ENCODE peak calls at places on chromosomes 6 and 20, in ten cellular contexts. Q is AG04450, I is IMR-90, W is kidney, Z is mucosa of descending colon, K is brain microvascular endothelial cell, C is Calu3, N is PC-3, F is stomach, E is GM12865. D is an unnamed sample.

GRCh38 chr6:17831135-17831534 is 124.4 kb upstream of the NUP153 start:
- DNase-seq in Q (no peak), Z (no peak), W (no peak), I (peak; percentile 83), C (no peak), E (no peak), K (peak; percentile 64), F (no peak), N (peak; percentile 75), D (no peak)

GRCh38 chr6:40439401-40439800 is 147.8 kb downstream of the LRFN2 start:
- DNase-seq in K (no peak), Z (no peak), N (no peak), E (no peak), C (no peak), W (no peak), I (no peak), F (no peak), Q (no peak), D (no peak)

GRCh38 chr20:62780204-62780603 is 16.1 kb upstream of the MRGBP start:
- DNase-seq in K (no peak), Z (no peak), E (no peak), W (no peak), C (no peak), I (no peak), Q (no peak), F (no peak), N (no peak), D (no peak)

GRCh38 chr20:32457476-32457986 is 99.4 kb downstream of the ASXL1 start:
- DNase-seq in F (peak; percentile 68), Z (no peak), W (peak; percentile 93), Q (no peak), K (no peak), I (peak; percentile 56), E (peak; percentile 42), C (no peak), N (peak; percentile 68), D (peak; percentile 85)

GRCh38 chr6:27890351-27891299 is 21.6 kb downstream of the OR2B2 start:
- DNase-seq in F (peak; percentile 71), W (peak; percentile 85), C (peak; percentile 80), I (peak; percentile 97), E (peak; percentile 99), K (peak; percentile 87), Q (peak; percentile 84), Z (peak; percentile 84), N (no peak), D (peak; percentile 57)

GRCh38 chr6:106783631-106784566 is 154.5 kb downstream of the QRSL1 start:
- DNase-seq in W (no peak), F (no peak), N (peak; percentile 62), K (no peak), Z (no peak), I (no peak), C (no peak), Q (no peak), E (no peak), D (no peak)

GRCh38 chr20:63641792-63642517 is 11.3 kb downstream of the STMN3 start:
- DNase-seq in N (peak; percentile 92), E (peak; percentile 98), Q (no peak), F (peak; percentile 94), Z (peak; percentile 94), K (peak; percentile 54), W (peak; percentile 98), C (peak; percentile 99), I (peak; percentile 62), D (peak; percentile 73)

GRCh38 chr20:39985276-39985675 is 703.8 kb downstream of the MAFB start:
- DNase-seq in N (no peak), F (no peak), Z (no peak), I (no peak), E (no peak), C (no peak), W (no peak), Q (no peak), K (no peak), D (no peak)

GRCh38 chr6:100846276-100846675 is 34.9 kb downstream of the ASCC3 start:
- DNase-seq in W (no peak), K (no peak), Z (no peak), I (no peak), F (no peak), E (no peak), Q (no peak), N (peak; percentile 36), C (no peak), D (no peak)

GRCh38 chr6:72930733-72931132 is 294.6 kb downstream of the KHDC1L start:
- DNase-seq in E (no peak), Q (no peak), K (no peak), I (no peak), W (no peak), F (no peak), C (no peak), N (no peak), Z (no peak), D (no peak)

GRCh38 chr6:80003841-80004198 is 629 bp upstream of the TTK start:
- DNase-seq in C (peak; percentile 1), K (no peak), Q (no peak), E (no peak), I (no peak), Z (no peak), F (no peak), W (no peak), N (no peak), D (no peak)

GRCh38 chr6:44035621-44036020 is 91.6 kb downstream of the MRPL14 start:
- DNase-seq in C (no peak), Z (no peak), E (no peak), F (no peak), Q (no peak), I (peak; percentile 40), N (no peak), K (no peak), W (no peak), D (no peak)

GRCh38 chr6:166901626-166902025 is 54.7 kb downstream of the RNASET2 start:
- DNase-seq in I (no peak), W (no peak), Q (no peak), N (no peak), C (no peak), K (no peak), E (no peak), Z (no peak), F (no peak), D (no peak)

GRCh38 chr6:107542170-107542569 is 52.3 kb downstream of the SOBP start:
- DNase-seq in N (no peak), W (no peak), I (no peak), Q (no peak), C (no peak), K (no peak), F (no peak), E (no peak), Z (no peak), D (no peak)

GRCh38 chr20:13322198-13322597 is 101.1 kb downstream of the ISM1 start:
- DNase-seq in K (no peak), I (no peak), Q (no peak), C (no peak), Z (no peak), W (no peak), F (no peak), N (no peak), E (no peak), D (no peak)

GRCh38 chr6:71621918-71622519 is 264.3 kb upstream of the RIMS1 start:
- DNase-seq in N (peak; percentile 47), F (no peak), Q (no peak), Z (no peak), I (peak; percentile 17), E (peak; percentile 1), K (no peak), C (no peak), W (no peak), D (no peak)
- TF ChIP-seq CTCF in N (peak; percentile 63), F (no peak), Q (peak; percentile 54), Z (no peak), I (peak; percentile 45), E (no peak), K (peak; percentile 56), C (peak; percentile 72), W (no peak), D (peak; percentile 62)

GRCh38 chr6:35065870-35066269 is 75.3 kb downstream of the TCP11 start:
- DNase-seq in F (no peak), C (no peak), Q (no peak), I (no peak), Z (no peak), K (no peak), W (peak; percentile 29), N (no peak), E (no peak), D (no peak)

GRCh38 chr6:35068206-35068605 is 72.9 kb downstream of the TCP11 start:
- DNase-seq in Q (no peak), W (no peak), K (no peak), Z (no peak), C (no peak), F (no peak), I (no peak), N (no peak), E (no peak), D (no peak)

GRCh38 chr6:35065441-35065800 is 75.7 kb downstream of the TCP11 start:
- DNase-seq in E (no peak), N (no peak), K (no peak), C (no peak), F (no peak), Q (no peak), W (no peak), Z (no peak), I (no peak), D (no peak)

GRCh38 chr6:35068644-35069043 is 72.5 kb downstream of the TCP11 start:
- DNase-seq in Z (no peak), E (no peak), F (no peak), Q (no peak), I (no peak), K (no peak), W (peak; percentile 23), N (no peak), C (no peak), D (no peak)

GRCh38 chr6:35067234-35067633 is 73.9 kb downstream of the TCP11 start:
- DNase-seq in W (peak; percentile 43), F (no peak), Q (no peak), E (no peak), N (no peak), K (no peak), Z (no peak), I (no peak), C (no peak), D (no peak)
- TF ChIP-seq CTCF in W (no peak), F (no peak), Q (no peak), E (no peak), N (no peak), K (no peak), Z (no peak), I (no peak), C (no peak), D (no peak)

DNA sequence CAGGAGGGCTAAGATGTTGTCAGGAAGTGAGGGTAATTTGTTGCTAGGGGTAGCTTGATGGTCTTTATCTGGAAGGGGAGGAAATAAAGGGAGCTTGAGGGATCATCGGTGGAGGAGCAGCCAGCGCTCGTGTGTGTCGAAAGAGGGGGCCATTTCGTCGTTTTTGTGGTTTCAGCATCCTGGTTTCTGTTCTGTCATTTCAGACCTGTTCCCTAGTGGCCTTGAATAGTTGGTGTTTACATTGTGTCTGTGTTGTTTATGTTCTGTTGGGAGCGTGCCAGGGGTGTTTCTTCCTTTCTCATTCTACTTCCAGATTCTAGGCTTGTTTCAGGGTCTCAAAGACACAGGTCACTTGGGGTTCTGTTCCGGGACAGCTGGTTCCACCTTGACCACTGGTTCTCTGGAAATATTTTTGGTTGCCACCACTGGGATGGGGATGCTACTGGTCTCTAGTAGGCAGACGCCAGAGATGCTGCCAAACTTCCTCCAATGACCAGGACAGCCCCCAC is 113.9 kb upstream of the NAA20 start:
- DNase-seq in I (peak; percentile 76), Q (no peak), K (peak; percentile 43), C (no peak), W (no peak), Z (peak; percentile 59), F (peak; percentile 44), E (peak; percentile 77), N (no peak), D (no peak)
- TF ChIP-seq CTCF in I (peak; percentile 56), Q (peak; percentile 38), K (peak; percentile 46), C (no peak), W (peak; percentile 10), Z (no peak), F (no peak), E (peak; percentile 32), N (no peak), D (no peak)

GRCh38 chr6:168050861-168051586 is 28.0 kb downstream of the FRMD1 start:
- DNase-seq in E (no peak), F (no peak), K (no peak), C (no peak), Z (peak; percentile 39), N (no peak), Q (no peak), W (peak; percentile 64), I (no peak), D (no peak)
- TF ChIP-seq CTCF in E (no peak), F (no peak), K (peak; percentile 53), C (no peak), Z (no peak), N (no peak), Q (peak; percentile 31), W (no peak), I (peak; percentile 22), D (no peak)